ENCODE peak calls at places on chromosomes 2 and 18, in six cellular contexts. D is nephron progenitor cell; V is astrocyte of the spinal cord; E is CD8-positive, alpha-beta T cell; S is fibroblast of mammary gland; G is lower leg skin. T is an unnamed sample.
A peak's percentile ranks its signal among the peaks of the same experiment; 100 is the strongest.

GRCh38 chr2:120441351-120441700 is 95.4 kb downstream of the INHBB start:
- DNase-seq in D (no peak), S (no peak), E (no peak), V (no peak), G (no peak), T (no peak)

GRCh38 chr2:168336786-168337388 is 89.5 kb upstream of the STK39 start:
- DNase-seq in G (no peak), D (no peak), V (no peak), E (peak; percentile 40), S (no peak), T (peak; percentile 22)

GRCh38 chr2:240832205-240832727 is 12.2 kb upstream of the KIF1A start:
- DNase-seq in V (peak; percentile 89), E (peak; percentile 96), G (peak; percentile 96), S (peak; percentile 84), D (peak; percentile 98), T (peak; percentile 94)

GRCh38 chr18:32802606-32803451 is 30.0 kb upstream of the KLHL14 start:
- DNase-seq in V (no peak), D (no peak), G (no peak), S (no peak), E (no peak), T (no peak)

GRCh38 chr18:2979871-2980606 is 32.9 kb downstream of the LPIN2 start:
- DNase-seq in S (peak; percentile 52), E (no peak), D (no peak), G (no peak), V (no peak), T (no peak)

GRCh38 chr2:1795842-1796580 is 51.7 kb upstream of the PXDN start:
- DNase-seq in V (no peak), E (no peak), D (no peak), S (no peak), G (no peak), T (no peak)

GRCh38 chr2:67436221-67436620 is 39.1 kb downstream of the ETAA1 start:
- DNase-seq in V (no peak), G (no peak), S (no peak), D (no peak), E (no peak), T (no peak)

GRCh38 chr2:54757496-54757895 is 34.0 kb downstream of the EML6 start:
- DNase-seq in E (no peak), S (peak; percentile 67), V (peak; percentile 20), D (no peak), G (no peak), T (peak; percentile 13)

GRCh38 chr18:22422909-22423548 is 5.3 kb upstream of the CTAGE1 start:
- DNase-seq in G (no peak), E (no peak), D (no peak), S (peak; percentile 71), V (no peak), T (no peak)

GRCh38 chr18:67123901-67124300 is 392.6 kb downstream of the DSEL start:
- DNase-seq in S (no peak), E (no peak), G (no peak), V (no peak), D (no peak), T (no peak)

GRCh38 chr2:74045454-74045853 is 60.7 kb downstream of the TET3 start:
- DNase-seq in E (no peak), D (no peak), S (peak; percentile 28), G (no peak), V (peak; percentile 45), T (no peak)

GRCh38 chr2:26591619-26592505 is 49.3 kb downstream of the CIB4 start:
- DNase-seq in V (no peak), E (no peak), D (no peak), G (peak; percentile 78), S (no peak), T (no peak)

GRCh38 chr2:187775196-187775595 is 221.0 kb upstream of the TFPI start:
- DNase-seq in V (no peak), D (no peak), E (no peak), S (no peak), G (no peak), T (no peak)

GRCh38 chr2:176174850-176175728 is 13.4 kb upstream of the HOXD1 start:
- DNase-seq in D (peak; percentile 82), E (no peak), V (no peak), G (peak; percentile 80), S (no peak), T (peak; percentile 47)

GRCh38 chr2:204538179-204539009 is 6.9 kb upstream of the PARD3B start:
- DNase-seq in S (peak; percentile 17), V (peak; percentile 33), G (no peak), E (no peak), D (peak; percentile 13), T (no peak)

GRCh38 chr18:11808001-11808855 is 43.0 kb upstream of the CHMP1B start:
- DNase-seq in S (peak; percentile 73), G (no peak), D (no peak), V (peak; percentile 22), E (no peak), T (no peak)

GRCh38 chr18:33839452-33840225 is 261.6 kb downstream of the ASXL3 start:
- DNase-seq in V (peak; percentile 78), D (peak; percentile 34), E (no peak), S (peak; percentile 69), G (no peak), T (peak; percentile 32)

GRCh38 chr2:124921221-124921620 is 896.1 kb downstream of the CNTNAP5 start:
- DNase-seq in S (no peak), D (no peak), E (no peak), V (no peak), G (no peak), T (no peak)

GRCh38 chr18:62461591-62461990 is 61.2 kb upstream of the ZCCHC2 start:
- DNase-seq in E (no peak), V (no peak), S (no peak), D (no peak), G (no peak), T (no peak)

GRCh38 chr2:189533274-189534035 is 47.1 kb downstream of the SLC40A1 start:
- DNase-seq in G (no peak), E (no peak), V (no peak), S (no peak), D (no peak), T (no peak)

GRCh38 chr18:79507076-79507545 is 111.4 kb downstream of the NFATC1 start:
- DNase-seq in G (peak; percentile 93), D (peak; percentile 41), S (peak; percentile 46), E (no peak), V (peak; percentile 55), T (no peak)

GRCh38 chr18:45014047-45014501 is 333.4 kb downstream of the SETBP1 start:
- DNase-seq in V (peak; percentile 88), S (peak; percentile 83), E (no peak), G (no peak), D (no peak), T (no peak)
- TF ChIP-seq CTCF in V (no peak), S (peak; percentile 36), E (no peak), G (no peak), D (no peak), T (no peak)

GRCh38 chr2:151176661-151177060 is 85.0 kb downstream of the RBM43 start:
- DNase-seq in G (no peak), D (no peak), V (no peak), E (no peak), S (no peak), T (no peak)
- TF ChIP-seq CTCF in G (no peak), D (no peak), V (no peak), E (no peak), S (no peak), T (no peak)

DNA sequence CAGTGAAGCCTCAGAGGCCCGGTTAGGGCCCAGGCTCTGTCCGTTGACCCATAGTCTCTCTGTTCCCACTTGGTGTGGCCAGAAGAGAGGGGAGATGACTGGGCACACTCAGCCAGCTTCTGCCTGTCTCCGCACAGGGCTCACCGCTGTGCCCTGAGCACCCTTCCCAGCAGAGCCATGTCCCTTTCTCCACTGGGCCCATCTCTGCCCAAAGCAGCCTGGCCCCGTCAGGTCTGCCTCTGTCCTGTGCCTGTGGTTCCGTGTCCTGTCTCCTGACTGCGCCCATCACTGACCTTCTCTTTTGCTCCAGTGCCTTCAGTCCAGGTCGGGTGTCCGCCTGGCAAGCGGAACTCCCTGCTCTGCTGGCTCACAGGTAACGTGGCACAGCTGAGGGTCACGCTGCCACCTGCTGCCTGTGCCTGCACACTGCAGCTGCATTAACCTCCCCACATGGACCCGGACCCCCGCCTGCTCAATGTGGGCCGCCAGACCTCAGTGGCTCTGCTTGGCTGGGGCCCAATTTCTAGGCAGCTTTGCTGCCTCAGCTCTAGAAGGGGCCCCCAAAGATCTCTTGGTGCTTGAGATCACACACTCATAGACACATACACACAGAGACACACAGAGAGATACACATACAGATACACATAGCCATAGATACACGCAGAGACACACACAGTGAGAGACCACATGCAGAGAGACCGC is 15.2 kb upstream of the CNNM3 start:
- DNase-seq in V (peak; percentile 50), D (peak; percentile 72), E (peak; percentile 56), G (peak; percentile 92), S (peak; percentile 50), T (peak; percentile 89)
- TF ChIP-seq CTCF in V (peak; percentile 90), D (peak; percentile 78), E (peak; percentile 64), G (no peak), S (peak; percentile 63), T (peak; percentile 97)

GRCh38 chr2:238974510-238975166 is 126.8 kb downstream of the TWIST2 start:
- DNase-seq in V (peak; percentile 78), S (peak; percentile 97), G (peak; percentile 83), E (no peak), D (no peak), T (no peak)
- TF ChIP-seq CTCF in V (peak; percentile 56), S (peak; percentile 62), G (no peak), E (no peak), D (no peak), T (no peak)